ENCODE peak calls at places on chromosome 1, in five cellular contexts. W is heart left ventricle, V is GM23248, X is IMR-90, B is esophagus squamous epithelium. Q is an unnamed sample.

GRCh38 chr1:68918563-68918962 is 421.7 kb upstream of the DEPDC1 start:
- DNase-seq in X (no peak), V (no peak), W (no peak), B (no peak), Q (no peak)

GRCh38 chr1:183783342-183783741 is 21.6 kb upstream of the RGL1 start:
- DNase-seq in X (peak), B (no peak), V (peak), W (no peak), Q (peak)

GRCh38 chr1:27600500-27601175 is 3.3 kb downstream of the AHDC1 start:
- DNase-seq in B (no peak), X (peak), W (no peak), V (no peak), Q (no peak)

GRCh38 chr1:206922524-206922923 is 783 bp upstream of the FCMR start:
- DNase-seq in V (no peak), W (no peak), B (no peak), X (no peak), Q (no peak)

GRCh38 chr1:58620259-58620658 is 43.2 kb upstream of the TACSTD2 start:
- DNase-seq in W (no peak), V (no peak), X (no peak), B (no peak), Q (peak)

GRCh38 chr1:29121951-29122661 is 1.6 kb downstream of the TMEM200B start:
- DNase-seq in V (peak), X (peak), W (peak), B (no peak), Q (peak)

GRCh38 chr1:167555971-167556714 is 2.6 kb upstream of the CREG1 start:
- DNase-seq in W (peak), V (peak), X (peak), B (peak), Q (peak)

GRCh38 chr1:103457856-103458255 is 67.6 kb upstream of the RNPC3 start:
- DNase-seq in B (no peak), V (no peak), X (no peak), W (no peak), Q (no peak)

GRCh38 chr1:27071049-27071416 is 58.4 kb upstream of the TENT5B start:
- DNase-seq in W (peak), V (peak), X (peak), B (no peak), Q (no peak)

GRCh38 chr1:205632374-205633169 is 761 bp upstream of the ELK4 start:
- DNase-seq in W (no peak), V (peak), X (no peak), B (no peak), Q (peak)

GRCh38 chr1:5348732-5349465 is 643.3 kb downstream of the NPHP4 start:
- DNase-seq in V (no peak), X (no peak), B (no peak), W (no peak), Q (no peak)

GRCh38 chr1:24289937-24290595 is 29.1 kb upstream of the GRHL3 start:
- DNase-seq in B (no peak), X (peak), V (peak), W (peak), Q (peak)

GRCh38 chr1:182193908-182194550 is 132.5 kb upstream of the ZNF648 start:
- DNase-seq in X (peak), W (no peak), B (no peak), V (peak), Q (no peak)

GRCh38 chr1:193060938-193061337 is 1.5 kb downstream of the RO60 start:
- DNase-seq in W (no peak), B (no peak), X (peak), V (peak), Q (no peak)

GRCh38 chr1:163069142-163069541 is at the start of gene RGS4:
- DNase-seq in X (peak), V (peak), W (peak), B (no peak), Q (peak)

GRCh38 chr1:171817511-171818265 is 23.6 kb upstream of the DNM3 start:
- DNase-seq in W (no peak), B (no peak), V (peak), X (peak), Q (peak)

GRCh38 chr1:219385786-219386427 is 212.2 kb downstream of the LYPLAL1 start:
- DNase-seq in X (peak), V (peak), B (no peak), W (peak), Q (peak)

GRCh38 chr1:95018602-95019369 is 54.0 kb downstream of the ALG14 start:
- DNase-seq in B (no peak), X (peak), V (peak), W (no peak), Q (peak)

GRCh38 chr1:114670083-114671010 is 498 bp upstream of the DENND2C start:
- DNase-seq in W (peak), V (peak), X (peak), B (peak), Q (peak)

DNA sequence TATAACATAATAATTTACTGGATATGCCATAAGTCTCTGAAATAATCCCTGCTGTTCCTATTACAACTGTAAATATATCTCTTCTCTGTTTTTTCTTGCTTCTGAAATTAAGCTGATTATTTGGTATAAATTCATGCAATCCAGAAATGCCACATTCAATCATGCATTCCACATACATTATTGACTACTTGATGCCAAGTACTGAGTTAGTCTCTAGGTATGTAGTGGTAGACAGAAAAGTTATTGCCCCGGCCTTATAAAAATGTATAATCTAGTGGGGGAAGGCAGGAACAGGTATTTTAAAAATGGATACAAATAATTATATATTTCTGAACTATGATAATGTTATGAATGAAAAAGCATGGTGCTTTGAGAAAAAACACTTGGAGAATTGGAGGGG is 338.6 kb upstream of the SNX7 start:
- DNase-seq in B (no peak), W (no peak), V (peak), X (peak), Q (peak)
- H3K27ac ChIP-seq in B (no peak), W (no peak), V (peak), X (no peak), Q (peak)

GRCh38 chr1:25562928-25563283 is 19.5 kb downstream of the LDLRAP1 start:
- DNase-seq in V (no peak), X (no peak), B (no peak), W (no peak), Q (no peak)
- H3K27ac ChIP-seq in V (no peak), X (no peak), B (peak), W (no peak), Q (no peak)

GRCh38 chr1:179978199-179979079 is 23.8 kb downstream of the CEP350 start:
- DNase-seq in X (no peak), V (no peak), W (no peak), B (no peak), Q (no peak)
- H3K27ac ChIP-seq in X (no peak), V (no peak), W (no peak), B (no peak), Q (no peak)

GRCh38 chr1:151061012-151061401 is 810 bp downstream of the MLLT11 start:
- DNase-seq in V (no peak), B (no peak), X (peak), W (no peak), Q (peak)

GRCh38 chr1:151060241-151061011 is at the start of gene MLLT11:
- DNase-seq in W (peak), X (peak), V (peak), B (no peak), Q (peak)

GRCh38 chr1:151059342-151060240 is at the start of gene CDC42SE1:
- DNase-seq in X (peak), W (peak), V (peak), B (no peak), Q (peak)

GRCh38 chr1:151062738-151063371 is 2.7 kb downstream of the MLLT11 start:
- DNase-seq in B (no peak), W (no peak), X (peak), V (peak), Q (peak)

GRCh38 chr1:151061704-151062103 is 1.5 kb downstream of the MLLT11 start:
- DNase-seq in B (no peak), V (no peak), X (no peak), W (no peak), Q (no peak)
- H3K27ac ChIP-seq in B (no peak), V (peak), X (peak), W (no peak), Q (peak)

GRCh38 chr1:31573261-31573660 is 3.1 kb upstream of the TINAGL1 start:
- DNase-seq in B (no peak), V (no peak), W (no peak), X (no peak), Q (no peak)
- H3K27ac ChIP-seq in B (peak), V (peak), W (peak), X (no peak), Q (peak)

GRCh38 chr1:211196880-211197279 is 62.3 kb upstream of the RCOR3 start:
- DNase-seq in X (no peak), W (no peak), B (no peak), V (no peak), Q (peak)
- H3K27ac ChIP-seq in X (no peak), W (no peak), B (no peak), V (no peak), Q (no peak)

GRCh38 chr1:208245185-208245705 is 1.1 kb upstream of the PLXNA2 start:
- DNase-seq in B (peak), W (peak), V (peak), X (peak), Q (peak)
- H3K27ac ChIP-seq in B (peak), W (peak), V (peak), X (no peak), Q (no peak)

GRCh38 chr1:84214115-84214956 is 70.3 kb downstream of the PRKACB start:
- DNase-seq in W (no peak), B (no peak), X (no peak), V (no peak), Q (no peak)
- H3K27ac ChIP-seq in W (no peak), B (no peak), X (no peak), V (no peak), Q (no peak)

DNA sequence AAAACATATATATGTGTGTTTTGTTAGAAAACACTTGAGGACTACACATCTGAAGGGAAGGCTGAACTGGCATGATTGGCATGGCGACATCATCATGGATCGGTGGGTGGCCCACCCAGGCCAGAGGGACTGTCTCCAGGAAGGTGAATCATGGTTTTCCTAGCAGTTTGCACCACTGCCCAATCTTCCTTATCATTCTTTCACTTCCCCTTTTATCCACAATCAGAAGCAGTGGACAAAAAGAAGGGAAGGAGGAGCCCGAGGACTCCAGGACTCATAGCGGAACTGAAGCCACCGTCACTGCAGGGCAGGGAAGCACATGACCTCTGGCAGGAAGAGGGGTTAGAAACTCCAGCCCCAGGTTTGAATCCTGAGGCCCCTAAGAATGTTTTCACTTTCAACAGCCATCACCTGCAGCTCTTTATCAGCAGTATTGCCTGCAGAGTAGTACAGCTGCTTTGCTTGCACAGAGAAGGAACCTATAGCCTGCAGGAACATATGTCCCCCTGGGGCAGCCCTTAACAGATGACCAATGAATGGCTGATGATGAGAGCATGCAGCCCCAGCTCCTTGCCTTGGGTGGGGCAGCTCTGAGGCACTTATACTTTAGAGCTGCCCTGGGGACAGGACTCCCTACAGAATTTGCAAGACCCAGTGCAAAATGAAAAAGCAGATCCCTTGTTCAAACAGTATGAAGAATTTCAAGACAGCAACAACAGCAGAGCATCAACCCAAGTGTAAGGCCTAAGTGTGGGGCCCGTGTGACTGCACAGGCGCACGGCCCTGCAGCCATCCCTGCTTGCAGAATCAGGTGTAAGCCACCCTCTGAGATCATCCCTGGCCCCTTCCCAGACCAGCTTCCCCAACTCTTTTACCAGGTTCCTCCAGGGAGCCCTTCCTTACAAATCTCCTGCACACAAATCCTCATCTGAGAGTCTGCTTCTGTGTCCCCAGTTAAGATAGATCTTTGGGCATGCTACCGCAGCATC is 241.8 kb upstream of the IRF2BP2 start:
- DNase-seq in W (no peak), X (peak), V (peak), B (no peak), Q (peak)
- H3K27ac ChIP-seq in W (no peak), X (no peak), V (no peak), B (no peak), Q (peak)

GRCh38 chr1:25695066-25695990 is 78.7 kb downstream of the MAN1C1 start:
- DNase-seq in B (no peak), X (peak), V (peak), W (peak), Q (no peak)
- H3K27ac ChIP-seq in B (peak), X (peak), V (peak), W (peak), Q (no peak)